ENCODE peak calls at places on chromosomes 4 and X, in five cellular contexts. P, U, E, K and B are unnamed samples.

GRCh38 chrX:130091976-130092522 is 18.2 kb downstream of the ELF4 start:
- DNase-seq in P (no peak), U (no peak), E (no peak), K (no peak), B (peak)

GRCh38 chr4:179007758-179008157 is 1565.5 kb upstream of the AGA start:
- DNase-seq in P (no peak), U (no peak), E (no peak), K (no peak), B (no peak)

GRCh38 chr4:183658362-183659028 is 490 bp downstream of the RWDD4 start:
- DNase-seq in P (no peak), U (peak), E (no peak), K (peak), B (peak)

GRCh38 chr4:16659694-16660093 is 238.8 kb downstream of the LDB2 start:
- DNase-seq in P (no peak), U (no peak), E (no peak), K (no peak), B (no peak)

GRCh38 chr4:180058731-180059215 is 2184.4 kb upstream of the TENM3 start:
- DNase-seq in P (peak), U (peak), E (no peak), K (peak), B (peak)

GRCh38 chr4:169464080-169464479 is 148.3 kb downstream of the NEK1 start:
- DNase-seq in P (no peak), U (no peak), E (no peak), K (no peak), B (no peak)

GRCh38 chr4:47954245-47954644 is 39.9 kb upstream of the NFXL1 start:
- DNase-seq in P (no peak), U (no peak), E (no peak), K (no peak), B (no peak)

GRCh38 chr4:84920591-84920990 is 45.9 kb downstream of the WDFY3 start:
- DNase-seq in P (no peak), U (peak), E (no peak), K (peak), B (no peak)

GRCh38 chr4:2962614-2963184 is 507 bp downstream of the NOP14 start:
- DNase-seq in P (no peak), U (no peak), E (no peak), K (peak), B (no peak)

GRCh38 chrX:17242470-17242869 is 132.5 kb upstream of the NHS start:
- DNase-seq in P (no peak), U (peak), E (peak), K (peak), B (no peak)

GRCh38 chrX:130125090-130125489 is 14.8 kb upstream of the ELF4 start:
- DNase-seq in P (no peak), U (no peak), E (no peak), K (no peak), B (peak)

GRCh38 chr4:4631150-4631549 is 89.3 kb upstream of the STX18 start:
- DNase-seq in P (no peak), U (no peak), E (no peak), K (no peak), B (no peak)

GRCh38 chrX:63275127-63275526 is 76.0 kb downstream of the SPIN4 start:
- DNase-seq in P (peak), U (no peak), E (no peak), K (peak), B (no peak)

GRCh38 chrX:150377010-150377409 is 13.9 kb downstream of the MAMLD1 start:
- DNase-seq in P (no peak), U (no peak), E (no peak), K (no peak), B (no peak)

GRCh38 chr4:38529189-38530115 is 134.5 kb upstream of the KLF3 start:
- DNase-seq in P (no peak), U (peak), E (peak), K (no peak), B (peak)